ENCODE peak calls at places on chromosome 1, in five cellular contexts. I is kidney, D is HuH-7.5, K is sciatic nerve, J is iris pigment epithelial cell. X is an unnamed sample.

GRCh38 chr1:61808968-61809367 is 66.7 kb downstream of the PATJ start:
- DNase-seq in I (no peak), D (no peak), K (no peak), J (peak), X (peak)

GRCh38 chr1:108079550-108079949 is 114.6 kb upstream of the VAV3 start:
- DNase-seq in I (peak), D (no peak), K (no peak), J (no peak), X (no peak)

GRCh38 chr1:17611991-17612390 is 72.5 kb downstream of the ARHGEF10L start:
- DNase-seq in I (no peak), D (no peak), K (no peak), J (peak), X (peak)

GRCh38 chr1:47656719-47657685 is 219.2 kb downstream of the FOXD2 start:
- DNase-seq in I (peak), D (no peak), K (peak), J (peak), X (peak)

GRCh38 chr1:200223207-200223606 is 186.6 kb downstream of the ZNF281 start:
- DNase-seq in I (no peak), D (no peak), K (no peak), J (no peak), X (no peak)

GRCh38 chr1:72623299-72623708 is 341.0 kb upstream of the NEGR1 start:
- DNase-seq in I (no peak), D (peak), K (no peak), J (peak), X (peak)

GRCh38 chr1:244896550-244896949 is 32.2 kb upstream of the HNRNPU start:
- DNase-seq in I (no peak), D (peak), K (no peak), J (peak), X (peak)

GRCh38 chr1:25695991-25696330 is 79.4 kb downstream of the MAN1C1 start:
- DNase-seq in I (no peak), D (no peak), K (peak), J (peak), X (peak)

GRCh38 chr1:180288232-180288818 is 58.3 kb downstream of the LHX4 start:
- DNase-seq in I (no peak), D (no peak), K (no peak), J (no peak), X (no peak)

GRCh38 chr1:94538243-94538827 is 3.2 kb downstream of the F3 start:
- DNase-seq in I (no peak), D (no peak), K (no peak), J (no peak), X (no peak)

GRCh38 chr1:221083902-221084301 is 204.7 kb downstream of the HLX start:
- DNase-seq in I (no peak), D (no peak), K (no peak), J (no peak), X (no peak)

GRCh38 chr1:211501671-211502413 is 9.9 kb upstream of the RD3 start:
- DNase-seq in I (no peak), D (no peak), K (no peak), J (no peak), X (no peak)

GRCh38 chr1:229410692-229411433 is 23.0 kb downstream of the ACTA1 start:
- DNase-seq in I (peak), D (no peak), K (no peak), J (peak), X (peak)

GRCh38 chr1:204751480-204751879 is 65.9 kb upstream of the LRRN2 start:
- DNase-seq in I (no peak), D (no peak), K (no peak), J (no peak), X (no peak)